ENCODE peak calls at places on chromosomes 11 and 22, in six cellular contexts. L is non-pigmented ciliary epithelial cell; I is T-cell; X is stimulated activated CD8-positive, alpha-beta memory T cell treated with anti-CD3 and anti-CD28 coated beads, Interleukin-7, amount 100 ng/mL, for 4 hours; J is GM04504; V is A549. N is an unnamed sample.

GRCh38 chr11:86463120-86463519 is 88.4 kb downstream of the CCDC81 start:
- DNase-seq in X (no peak), J (no peak), V (no peak), L (no peak), I (no peak), N (no peak)

GRCh38 chr22:38205261-38206128 is 3.7 kb downstream of the MAFF start:
- DNase-seq in V (no peak), X (no peak), L (no peak), J (peak), I (no peak), N (no peak)

GRCh38 chr11:63553759-63554158 is 9.4 kb downstream of the PLAAT2 start:
- DNase-seq in I (peak), L (no peak), J (no peak), X (no peak), V (no peak), N (no peak)

GRCh38 chr11:118791961-118792578 is 1.1 kb upstream of the DDX6 start:
- DNase-seq in J (no peak), I (peak), V (peak), X (no peak), L (no peak), N (no peak)

GRCh38 chr22:45183974-45184373 is 20.2 kb downstream of the NUP50 start:
- DNase-seq in L (no peak), I (no peak), V (no peak), J (no peak), X (no peak), N (no peak)

GRCh38 chr11:11659567-11660341 is 37.9 kb upstream of the GALNT18 start:
- DNase-seq in I (no peak), V (peak), J (no peak), X (no peak), L (no peak), N (no peak)

GRCh38 chr11:73392108-73393010 is 16.2 kb downstream of the RELT start:
- DNase-seq in X (no peak), J (no peak), I (no peak), V (no peak), L (no peak), N (no peak)

GRCh38 chr11:72828692-72829101 is 14.5 kb downstream of the ATG16L2 start:
- DNase-seq in X (no peak), J (no peak), I (no peak), L (no peak), V (no peak), N (no peak)

GRCh38 chr11:80593981-80594380 is 1153.2 kb upstream of the TENM4 start:
- DNase-seq in J (no peak), I (no peak), V (no peak), X (no peak), L (no peak), N (no peak)

GRCh38 chr11:73838443-73839122 is 38.1 kb downstream of the COA4 start:
- DNase-seq in J (no peak), L (no peak), X (no peak), V (no peak), I (no peak), N (no peak)

GRCh38 chr22:44807915-44808690 is 55.7 kb downstream of the ARHGAP8 start:
- DNase-seq in J (no peak), I (no peak), L (no peak), V (no peak), X (no peak), N (no peak)

GRCh38 chr22:44567846-44568493 is 69.9 kb upstream of the RTL6 start:
- DNase-seq in L (peak), J (no peak), V (no peak), X (peak), I (peak), N (no peak)

GRCh38 chr11:12189543-12190235 is 79.3 kb downstream of the MICAL2 start:
- DNase-seq in I (peak), X (no peak), V (no peak), J (no peak), L (no peak), N (no peak)

GRCh38 chr22:24271406-24271760 is 752 bp downstream of the SPECC1L start:
- DNase-seq in L (no peak), J (no peak), V (no peak), X (no peak), I (no peak), N (no peak)

GRCh38 chr11:32852142-32852541 is 22.4 kb downstream of the PRRG4 start:
- DNase-seq in V (no peak), X (no peak), J (no peak), I (no peak), L (no peak), N (peak)

GRCh38 chr11:63445720-63446119 is 45.2 kb downstream of the PLAAT5 start:
- DNase-seq in L (peak), V (no peak), J (no peak), X (no peak), I (no peak), N (no peak)

GRCh38 chr11:114197799-114198500 is 98.2 kb upstream of the NNMT start:
- DNase-seq in V (no peak), L (peak), I (no peak), X (no peak), J (no peak), N (peak)

GRCh38 chr22:47390026-47390970 is 627.8 kb downstream of the TBC1D22A start:
- DNase-seq in I (no peak), J (no peak), X (no peak), L (no peak), V (no peak), N (no peak)

GRCh38 chr11:2691991-2692841 is 7.6 kb downstream of the KCNQ1OT1 start:
- DNase-seq in J (no peak), V (no peak), L (no peak), X (no peak), I (no peak), N (no peak)

GRCh38 chr11:78730267-78730824 is 155.7 kb upstream of the NARS2 start:
- DNase-seq in L (no peak), X (no peak), J (no peak), V (no peak), I (no peak), N (no peak)

GRCh38 chr11:106681435-106681834 is 336.8 kb downstream of the GUCY1A2 start:
- DNase-seq in X (no peak), V (no peak), L (no peak), I (no peak), J (no peak), N (no peak)

GRCh38 chr11:23205156-23205871 is 345.0 kb upstream of the CCDC179 start:
- DNase-seq in L (no peak), I (no peak), X (no peak), J (no peak), V (no peak), N (no peak)

GRCh38 chr11:6333112-6333511 is 12.8 kb upstream of the CAVIN3 start:
- DNase-seq in V (no peak), I (no peak), X (no peak), J (no peak), L (no peak), N (no peak)

GRCh38 chr22:30582051-30582450 is 7.6 kb upstream of the GAL3ST1 start:
- DNase-seq in J (no peak), X (no peak), L (no peak), V (no peak), I (no peak), N (no peak)